ENCODE peak calls at places on chromosomes 13 and 19, in eight cellular contexts. K is activated CD8-positive, alpha-beta memory T cell treated with anti-CD3 and anti-CD28 coated beads for 4 hours; R is GDM1; E is AG04449; V is body of pancreas; D is foreskin keratinocyte; B is non-pigmented ciliary epithelial cell; G is hippocampal formation. P is an unnamed sample.

GRCh38 chr13:69524459-69525155 is 583.0 kb upstream of the ATXN8OS start:
- DNase-seq in K (no peak), R (no peak), E (no peak), V (no peak), D (no peak), B (no peak), G (peak), P (no peak)

GRCh38 chr19:2603320-2603719 is 99.2 kb downstream of the GNG7 start:
- DNase-seq in K (no peak), R (no peak), E (no peak), V (no peak), D (no peak), B (no peak), G (no peak), P (no peak)

GRCh38 chr13:30031488-30031887 is 181.1 kb upstream of the UBL3 start:
- DNase-seq in K (no peak), R (no peak), E (no peak), V (no peak), D (no peak), B (no peak), G (no peak), P (no peak)

GRCh38 chr13:44267966-44268365 is 105.7 kb upstream of the SERP2 start:
- DNase-seq in K (no peak), R (no peak), E (peak), V (no peak), D (peak), B (peak), G (no peak), P (no peak)

GRCh38 chr13:83168575-83168974 is 713.7 kb downstream of the SLITRK1 start:
- DNase-seq in K (no peak), R (no peak), E (peak), V (no peak), D (no peak), B (no peak), G (no peak), P (no peak)

GRCh38 chr13:91054902-91055301 is 292.6 kb upstream of the MIR17HG start:
- DNase-seq in K (no peak), R (no peak), E (no peak), V (no peak), D (no peak), B (no peak), G (no peak), P (no peak)

GRCh38 chr19:45581576-45581975 is 3.0 kb downstream of the OPA3 start:
- DNase-seq in K (no peak), R (no peak), E (no peak), V (no peak), D (no peak), B (no peak), G (no peak), P (no peak)

GRCh38 chr13:35164324-35164932 is 222.4 kb downstream of the NBEA start:
- DNase-seq in K (no peak), R (peak), E (no peak), V (no peak), D (no peak), B (no peak), G (peak), P (no peak)

GRCh38 chr19:11551603-11552235 is 7.3 kb downstream of the ELOF1 start:
- DNase-seq in K (no peak), R (no peak), E (no peak), V (no peak), D (no peak), B (no peak), G (no peak), P (no peak)

GRCh38 chr13:45136741-45137500 is 16.6 kb downstream of the GTF2F2 start:
- DNase-seq in K (no peak), R (no peak), E (no peak), V (no peak), D (no peak), B (no peak), G (no peak), P (no peak)

P was measured in smooth muscle cell of the brain vasculature.